ENCODE peak calls at places on chromosomes 4 and X, in seven cellular contexts. One of them, this sample, is unnamed.

GRCh38 chr4:89125901-89126435 is 14.6 kb downstream of the TIGD2 start:
- DNase-seq in upper lobe of right lung: no peak
- DNase-seq in NCI-H1105: no peak
- DNase-seq in GM04504: no peak
- DNase-seq in stimulated activated CD4-positive, alpha-beta T cell treated with anti-CD3 and anti-CD28 coated beads, Interleukin-4, amount 100 ng/mL, for 4 hours: no peak
- DNase-seq in substantia nigra: no peak
- DNase-seq in NCI-H1417: no peak
- DNase-seq in this sample: no peak

GRCh38 chr4:154490261-154490588 is 1.4 kb downstream of the DCHS2 start:
- DNase-seq in stimulated activated CD4-positive, alpha-beta T cell treated with anti-CD3 and anti-CD28 coated beads, Interleukin-4, amount 100 ng/mL, for 4 hours: no peak
- DNase-seq in substantia nigra: no peak
- DNase-seq in upper lobe of right lung: no peak
- DNase-seq in NCI-H1105: no peak
- DNase-seq in GM04504: no peak
- DNase-seq in NCI-H1417: no peak
- DNase-seq in this sample: no peak

GRCh38 chrX:100995469-100995868 is 26.0 kb downstream of the ARL13A start:
- DNase-seq in substantia nigra: no peak
- DNase-seq in NCI-H1417: no peak
- DNase-seq in GM04504: peak
- DNase-seq in stimulated activated CD4-positive, alpha-beta T cell treated with anti-CD3 and anti-CD28 coated beads, Interleukin-4, amount 100 ng/mL, for 4 hours: peak
- DNase-seq in NCI-H1105: no peak
- DNase-seq in upper lobe of right lung: no peak
- DNase-seq in this sample: no peak

GRCh38 chr4:186782302-186782701 is 58.6 kb upstream of the FAT1 start:
- DNase-seq in substantia nigra: no peak
- DNase-seq in stimulated activated CD4-positive, alpha-beta T cell treated with anti-CD3 and anti-CD28 coated beads, Interleukin-4, amount 100 ng/mL, for 4 hours: no peak
- DNase-seq in GM04504: no peak
- DNase-seq in NCI-H1417: no peak
- DNase-seq in upper lobe of right lung: no peak
- DNase-seq in NCI-H1105: no peak
- DNase-seq in this sample: no peak

GRCh38 chr4:2487632-2488031 is 18.7 kb downstream of the RNF4 start:
- DNase-seq in substantia nigra: no peak
- DNase-seq in NCI-H1417: no peak
- DNase-seq in upper lobe of right lung: no peak
- DNase-seq in stimulated activated CD4-positive, alpha-beta T cell treated with anti-CD3 and anti-CD28 coated beads, Interleukin-4, amount 100 ng/mL, for 4 hours: no peak
- DNase-seq in NCI-H1105: no peak
- DNase-seq in GM04504: no peak
- DNase-seq in this sample: no peak

GRCh38 chrX:65755786-65756185 is 88.3 kb downstream of the MSN start:
- DNase-seq in substantia nigra: no peak
- DNase-seq in stimulated activated CD4-positive, alpha-beta T cell treated with anti-CD3 and anti-CD28 coated beads, Interleukin-4, amount 100 ng/mL, for 4 hours: no peak
- DNase-seq in upper lobe of right lung: no peak
- DNase-seq in NCI-H1105: no peak
- DNase-seq in GM04504: no peak
- DNase-seq in NCI-H1417: no peak
- DNase-seq in this sample: no peak

GRCh38 chrX:9656277-9656676 is 109.4 kb downstream of the GPR143 start:
- DNase-seq in stimulated activated CD4-positive, alpha-beta T cell treated with anti-CD3 and anti-CD28 coated beads, Interleukin-4, amount 100 ng/mL, for 4 hours: no peak
- DNase-seq in substantia nigra: peak
- DNase-seq in GM04504: no peak
- DNase-seq in upper lobe of right lung: no peak
- DNase-seq in NCI-H1417: peak
- DNase-seq in NCI-H1105: no peak
- DNase-seq in this sample: no peak

GRCh38 chr4:108171541-108172230 is 3.0 kb upstream of the LEF1 start:
- DNase-seq in substantia nigra: no peak
- DNase-seq in stimulated activated CD4-positive, alpha-beta T cell treated with anti-CD3 and anti-CD28 coated beads, Interleukin-4, amount 100 ng/mL, for 4 hours: peak
- DNase-seq in GM04504: no peak
- DNase-seq in NCI-H1105: no peak
- DNase-seq in upper lobe of right lung: no peak
- DNase-seq in NCI-H1417: no peak
- DNase-seq in this sample: no peak

GRCh38 chr4:3679071-3679825 is 86.9 kb upstream of the ADRA2C start:
- DNase-seq in NCI-H1105: no peak
- DNase-seq in NCI-H1417: no peak
- DNase-seq in upper lobe of right lung: peak
- DNase-seq in GM04504: no peak
- DNase-seq in stimulated activated CD4-positive, alpha-beta T cell treated with anti-CD3 and anti-CD28 coated beads, Interleukin-4, amount 100 ng/mL, for 4 hours: no peak
- DNase-seq in substantia nigra: no peak
- DNase-seq in this sample: no peak

GRCh38 chr4:8762356-8762755 is 109.3 kb downstream of the HMX1 start:
- DNase-seq in substantia nigra: no peak
- DNase-seq in NCI-H1417: no peak
- DNase-seq in upper lobe of right lung: peak
- DNase-seq in GM04504: no peak
- DNase-seq in NCI-H1105: no peak
- DNase-seq in stimulated activated CD4-positive, alpha-beta T cell treated with anti-CD3 and anti-CD28 coated beads, Interleukin-4, amount 100 ng/mL, for 4 hours: no peak
- DNase-seq in this sample: peak

GRCh38 chr4:183798249-183798920 is 106.7 kb upstream of the STOX2 start:
- DNase-seq in NCI-H1105: no peak
- DNase-seq in substantia nigra: no peak
- DNase-seq in NCI-H1417: peak
- DNase-seq in GM04504: no peak
- DNase-seq in stimulated activated CD4-positive, alpha-beta T cell treated with anti-CD3 and anti-CD28 coated beads, Interleukin-4, amount 100 ng/mL, for 4 hours: no peak
- DNase-seq in upper lobe of right lung: peak
- DNase-seq in this sample: no peak

GRCh38 chr4:26238782-26239647 is 81.8 kb upstream of the RBPJ start:
- DNase-seq in substantia nigra: no peak
- DNase-seq in NCI-H1105: peak
- DNase-seq in NCI-H1417: peak
- DNase-seq in stimulated activated CD4-positive, alpha-beta T cell treated with anti-CD3 and anti-CD28 coated beads, Interleukin-4, amount 100 ng/mL, for 4 hours: no peak
- DNase-seq in upper lobe of right lung: no peak
- DNase-seq in GM04504: peak
- DNase-seq in this sample: no peak

GRCh38 chr4:176238157-176238608 is 30.8 kb downstream of the ASB5 start:
- DNase-seq in stimulated activated CD4-positive, alpha-beta T cell treated with anti-CD3 and anti-CD28 coated beads, Interleukin-4, amount 100 ng/mL, for 4 hours: no peak
- DNase-seq in GM04504: peak
- DNase-seq in NCI-H1105: no peak
- DNase-seq in NCI-H1417: no peak
- DNase-seq in upper lobe of right lung: no peak
- DNase-seq in substantia nigra: no peak
- DNase-seq in this sample: no peak

GRCh38 chr4:2937146-2937857 is 25.9 kb downstream of the NOP14 start:
- DNase-seq in upper lobe of right lung: peak
- DNase-seq in substantia nigra: no peak
- DNase-seq in NCI-H1105: no peak
- DNase-seq in stimulated activated CD4-positive, alpha-beta T cell treated with anti-CD3 and anti-CD28 coated beads, Interleukin-4, amount 100 ng/mL, for 4 hours: no peak
- DNase-seq in GM04504: no peak
- DNase-seq in NCI-H1417: no peak
- DNase-seq in this sample: no peak

GRCh38 chr4:84070293-84070692 is 428.8 kb downstream of the NKX6-1 start:
- DNase-seq in substantia nigra: no peak
- DNase-seq in GM04504: no peak
- DNase-seq in NCI-H1417: no peak
- DNase-seq in upper lobe of right lung: no peak
- DNase-seq in stimulated activated CD4-positive, alpha-beta T cell treated with anti-CD3 and anti-CD28 coated beads, Interleukin-4, amount 100 ng/mL, for 4 hours: no peak
- DNase-seq in NCI-H1105: no peak
- DNase-seq in this sample: no peak

GRCh38 chr4:3797831-3798500 is 31.8 kb downstream of the ADRA2C start:
- DNase-seq in upper lobe of right lung: no peak
- DNase-seq in NCI-H1105: no peak
- DNase-seq in NCI-H1417: no peak
- DNase-seq in stimulated activated CD4-positive, alpha-beta T cell treated with anti-CD3 and anti-CD28 coated beads, Interleukin-4, amount 100 ng/mL, for 4 hours: no peak
- DNase-seq in GM04504: no peak
- DNase-seq in substantia nigra: no peak
- DNase-seq in this sample: no peak

GRCh38 chr4:46993075-46994006 is at the start of gene GABRA4:
- DNase-seq in NCI-H1105: no peak
- DNase-seq in upper lobe of right lung: peak
- DNase-seq in substantia nigra: no peak
- DNase-seq in stimulated activated CD4-positive, alpha-beta T cell treated with anti-CD3 and anti-CD28 coated beads, Interleukin-4, amount 100 ng/mL, for 4 hours: no peak
- DNase-seq in GM04504: no peak
- DNase-seq in NCI-H1417: no peak
- DNase-seq in this sample: peak

GRCh38 chrX:68829594-68830485 is 1.0 kb downstream of the EFNB1 start:
- DNase-seq in upper lobe of right lung: no peak
- DNase-seq in substantia nigra: no peak
- DNase-seq in stimulated activated CD4-positive, alpha-beta T cell treated with anti-CD3 and anti-CD28 coated beads, Interleukin-4, amount 100 ng/mL, for 4 hours: no peak
- DNase-seq in GM04504: no peak
- DNase-seq in NCI-H1105: no peak
- DNase-seq in NCI-H1417: peak
- DNase-seq in this sample: no peak

GRCh38 chr4:39544580-39545315 is 17.5 kb upstream of the UGDH start:
- DNase-seq in substantia nigra: no peak
- DNase-seq in upper lobe of right lung: no peak
- DNase-seq in GM04504: no peak
- DNase-seq in stimulated activated CD4-positive, alpha-beta T cell treated with anti-CD3 and anti-CD28 coated beads, Interleukin-4, amount 100 ng/mL, for 4 hours: no peak
- DNase-seq in NCI-H1105: peak
- DNase-seq in NCI-H1417: peak
- DNase-seq in this sample: no peak

This sample was measured in heart left ventricle.